ENCODE peak calls at places on chromosomes 16 and 17, in four cellular contexts. Y, M, D and Q are unnamed samples.
A peak's percentile ranks its signal among the peaks of the same experiment; 100 is the strongest.

GRCh38 chr17:38605852-38606645 is at the start of gene SRCIN1:
- DNase-seq in Y (no peak), M (peak; percentile 50), D (peak; percentile 74), Q (peak; percentile 67)

GRCh38 chr17:77837917-77838316 is 120.6 kb upstream of the TNRC6C start:
- DNase-seq in Y (no peak), M (no peak), D (no peak), Q (no peak)

GRCh38 chr16:71542377-71542776 is 16.2 kb downstream of the CHST4 start:
- DNase-seq in Y (no peak), M (no peak), D (peak; percentile 60), Q (peak; percentile 30)

GRCh38 chr16:55044366-55044975 is 113.8 kb downstream of the IRX5 start:
- DNase-seq in Y (no peak), M (no peak), D (no peak), Q (no peak)

GRCh38 chr16:48559462-48560211 is 50.3 kb downstream of the N4BP1 start:
- DNase-seq in Y (no peak), M (no peak), D (no peak), Q (no peak)

GRCh38 chr17:39623356-39623950 is 3.3 kb upstream of the PPP1R1B start:
- DNase-seq in Y (no peak), M (peak; percentile 77), D (peak; percentile 94), Q (peak; percentile 78)

GRCh38 chr17:42281571-42282096 is 5.4 kb upstream of the STAT5B start:
- DNase-seq in Y (no peak), M (no peak), D (no peak), Q (no peak)

GRCh38 chr16:77937473-77938195 is 84.7 kb upstream of the CLEC3A start:
- DNase-seq in Y (no peak), M (no peak), D (no peak), Q (no peak)

GRCh38 chr16:68356249-68356918 is 45.6 kb downstream of the PRMT7 start:
- DNase-seq in Y (peak; percentile 69), M (no peak), D (peak; percentile 78), Q (peak; percentile 95)

GRCh38 chr17:39123627-39124026 is 27.8 kb downstream of the PLXDC1 start:
- DNase-seq in Y (no peak), M (peak; percentile 62), D (no peak), Q (no peak)

GRCh38 chr17:74814453-74814852 is 38.3 kb upstream of the NAT9 start:
- DNase-seq in Y (no peak), M (no peak), D (no peak), Q (no peak)

GRCh38 chr17:8621585-8621984 is 8.9 kb downstream of the MYH10 start:
- DNase-seq in Y (no peak), M (no peak), D (no peak), Q (no peak)

GRCh38 chr17:34499576-34499975 is 79.8 kb upstream of the TMEM132E start:
- DNase-seq in Y (no peak), M (no peak), D (no peak), Q (no peak)

GRCh38 chr17:2068101-2068518 is 13.2 kb downstream of the HIC1 start:
- DNase-seq in Y (no peak), M (no peak), D (no peak), Q (no peak)

GRCh38 chr17:33595783-33596182 is 302.7 kb upstream of the ASIC2 start:
- DNase-seq in Y (no peak), M (no peak), D (no peak), Q (no peak)

GRCh38 chr16:88570691-88571092 is 489 bp downstream of the ZC3H18 start:
- DNase-seq in Y (no peak), M (no peak), D (peak; percentile 32), Q (no peak)

GRCh38 chr17:28381141-28381825 is 9.8 kb downstream of the SARM1 start:
- DNase-seq in Y (no peak), M (no peak), D (peak; percentile 47), Q (no peak)

GRCh38 chr17:30956764-30957374 is 14.0 kb upstream of the RNF135 start:
- DNase-seq in Y (no peak), M (no peak), D (no peak), Q (no peak)

GRCh38 chr16:20901068-20901440 is 483 bp downstream of the LYRM1 start:
- DNase-seq in Y (no peak), M (no peak), D (no peak), Q (no peak)

GRCh38 chr17:71109697-71110096 is 940.4 kb downstream of the KCNJ2 start:
- DNase-seq in Y (no peak), M (no peak), D (no peak), Q (no peak)

GRCh38 chr16:10387378-10387681 is 1.5 kb downstream of the ATF7IP2 start:
- DNase-seq in Y (no peak), M (no peak), D (no peak), Q (no peak)

GRCh38 chr16:57667526-57668258 is 414 bp upstream of the ADGRG3 start:
- DNase-seq in Y (no peak), M (no peak), D (no peak), Q (no peak)

GRCh38 chr17:35254107-35254802 is 11.4 kb downstream of the SLFN5 start:
- DNase-seq in Y (no peak), M (peak; percentile 89), D (peak; percentile 42), Q (no peak)

GRCh38 chr16:65576631-65577030 is 454.8 kb upstream of the CDH11 start:
- DNase-seq in Y (no peak), M (no peak), D (no peak), Q (no peak)

GRCh38 chr17:7508846-7509245 is 24.7 kb downstream of the POLR2A start:
- DNase-seq in Y (no peak), M (no peak), D (no peak), Q (no peak)

GRCh38 chr17:40821536-40821935 is 878 bp downstream of the KRT10 start:
- DNase-seq in Y (no peak), M (no peak), D (no peak), Q (no peak)

GRCh38 chr17:29664743-29665479 is 42.2 kb upstream of the CORO6 start:
- DNase-seq in Y (no peak), M (no peak), D (no peak), Q (no peak)

GRCh38 chr17:40541060-40541872 is 24.0 kb downstream of the CCR7 start:
- DNase-seq in Y (no peak), M (no peak), D (no peak), Q (no peak)

GRCh38 chr17:74738051-74738996 is 1.3 kb downstream of the RAB37 start:
- DNase-seq in Y (peak; percentile 60), M (no peak), D (peak; percentile 76), Q (no peak)

GRCh38 chr16:19776565-19776964 is 58.5 kb downstream of the IQCK start:
- DNase-seq in Y (no peak), M (no peak), D (no peak), Q (no peak)

GRCh38 chr16:85602831-85603755 is 10.0 kb upstream of the GSE1 start:
- DNase-seq in Y (no peak), M (no peak), D (no peak), Q (no peak)

GRCh38 chr16:71347146-71347545 is 11.4 kb upstream of the CALB2 start:
- DNase-seq in Y (no peak), M (no peak), D (no peak), Q (no peak)

DNA sequence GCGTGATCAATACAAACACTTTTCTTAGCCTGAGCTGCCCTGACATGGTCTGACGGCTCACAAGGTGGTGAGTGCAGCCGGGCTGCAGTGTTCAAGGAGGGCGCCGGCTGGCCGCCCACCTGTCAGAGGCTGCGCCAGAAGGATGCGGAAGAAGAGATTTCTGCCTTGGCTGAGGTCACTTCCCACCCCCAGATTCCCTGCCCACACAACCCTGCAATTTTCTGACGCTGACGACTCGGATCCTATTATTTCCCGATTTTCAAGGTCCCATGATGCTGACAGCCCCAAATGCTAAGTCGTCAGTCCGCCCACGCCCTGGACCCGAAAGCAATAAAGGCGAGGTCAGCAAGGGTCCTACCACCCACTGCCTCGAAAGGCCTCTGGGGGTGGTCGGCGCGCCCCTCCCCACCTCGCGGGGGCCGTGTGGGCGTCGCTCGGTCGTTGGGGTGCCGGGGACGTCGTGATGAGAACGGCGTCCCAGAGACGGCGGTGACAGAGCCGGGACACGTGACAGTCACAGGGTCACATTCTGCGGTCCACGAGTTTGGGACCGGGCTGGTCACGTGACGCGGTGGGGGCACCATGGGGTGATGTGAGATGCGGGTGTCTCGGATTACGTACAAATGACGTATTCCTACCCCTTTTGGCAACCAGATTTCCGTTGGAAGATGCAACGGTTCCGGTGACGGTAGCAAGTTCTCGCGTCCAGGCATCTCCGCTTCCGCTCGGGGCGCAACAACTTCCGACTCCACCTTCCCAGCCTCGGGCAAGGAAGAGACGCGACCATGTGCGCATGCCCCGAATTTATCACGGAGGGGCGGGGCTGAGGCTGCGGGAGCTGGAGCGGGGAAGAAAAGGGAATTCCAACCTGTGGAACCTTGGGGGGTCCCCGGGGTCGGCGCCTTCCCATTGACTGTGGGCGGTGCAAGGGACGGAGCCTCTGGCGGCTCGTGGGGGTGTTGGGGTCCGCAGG is at the start of gene STX4:
- DNase-seq in Y (peak; percentile 97), M (peak; percentile 96), D (peak; percentile 99), Q (peak; percentile 90)
- TF ChIP-seq POLR2A in Y (peak; percentile 79), M (peak; percentile 58), D (peak; percentile 30), Q (peak; percentile 59)

GRCh38 chr17:78892062-78892456 is 10.9 kb downstream of the CEP295NL start:
- DNase-seq in Y (no peak), M (no peak), D (no peak), Q (no peak)

GRCh38 chr17:78892520-78892919 is 10.5 kb downstream of the CEP295NL start:
- DNase-seq in Y (no peak), M (no peak), D (no peak), Q (no peak)

GRCh38 chr17:78891406-78892061 is 11.5 kb downstream of the CEP295NL start:
- DNase-seq in Y (no peak), M (no peak), D (no peak), Q (no peak)

GRCh38 chr17:78893684-78894083 is 9.3 kb downstream of the CEP295NL start:
- DNase-seq in Y (no peak), M (no peak), D (no peak), Q (no peak)

DNA sequence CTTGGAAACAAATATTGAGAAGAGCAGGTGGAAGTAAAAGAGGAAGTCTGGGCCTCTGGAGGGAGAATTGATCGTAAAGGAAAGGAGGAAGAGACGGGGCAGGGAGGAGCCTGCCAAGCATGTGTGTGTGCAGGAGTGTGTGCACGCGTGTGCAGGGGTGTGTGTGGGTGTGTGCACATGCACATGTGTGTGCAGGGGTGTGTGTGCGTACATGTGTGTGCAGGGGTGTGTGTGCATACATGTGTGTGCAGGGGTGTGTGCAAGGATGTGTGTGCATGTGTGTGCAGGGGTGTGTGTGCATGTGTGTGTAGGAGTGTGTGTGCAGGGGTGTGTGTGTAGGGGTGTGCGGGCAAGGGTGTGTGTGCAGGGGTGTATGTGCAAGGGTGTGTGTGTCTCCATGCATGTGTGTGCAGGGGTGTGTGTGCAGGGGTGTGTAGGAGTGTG is 10.0 kb downstream of the CEP295NL start:
- DNase-seq in Y (no peak), M (no peak), D (no peak), Q (no peak)
- TF ChIP-seq POLR2AphosphoS5 in Y (no peak), M (no peak), D (no peak), Q (no peak)

GRCh38 chr16:30421010-30421409 is 8.8 kb downstream of the DCTPP1 start:
- DNase-seq in Y (no peak), M (no peak), D (no peak), Q (no peak)
- TF ChIP-seq POLR2A in Y (peak; percentile 4), M (no peak), D (no peak), Q (no peak)

GRCh38 chr17:63437287-63438091 is 8.6 kb downstream of the CYB561 start:
- DNase-seq in Y (no peak), M (no peak), D (no peak), Q (no peak)

GRCh38 chr17:63435681-63436522 is 10.2 kb downstream of the CYB561 start:
- DNase-seq in Y (no peak), M (peak; percentile 71), D (peak; percentile 42), Q (peak; percentile 68)

GRCh38 chr17:63436523-63437110 is 9.5 kb downstream of the CYB561 start:
- DNase-seq in Y (no peak), M (no peak), D (no peak), Q (no peak)

GRCh38 chr17:63433746-63434591 is 12.1 kb downstream of the CYB561 start:
- DNase-seq in Y (no peak), M (peak; percentile 56), D (peak; percentile 49), Q (no peak)

GRCh38 chr17:63434951-63435571 is 11.0 kb downstream of the CYB561 start:
- DNase-seq in Y (no peak), M (peak; percentile 91), D (peak; percentile 83), Q (no peak)
- TF ChIP-seq POLR2AphosphoS5 in Y (no peak), M (peak; percentile 71), D (peak; percentile 8), Q (no peak)